ENCODE peak calls at places on chromosomes 5 and 9, in four cellular contexts. S is AG10803; Q is H9; W is CD8-positive, alpha-beta T cell. Y is an unnamed sample.
A peak's percentile ranks its signal among the peaks of the same experiment; 100 is the strongest.

GRCh38 chr9:112041536-112042243 is 133.4 kb downstream of the SUSD1 start:
- DNase-seq in S (peak; percentile 100), W (no peak), Q (peak; percentile 64), Y (peak; percentile 92)

GRCh38 chr5:67416986-67417385 is 220.4 kb upstream of the CD180 start:
- DNase-seq in W (no peak), Q (no peak), S (no peak), Y (peak; percentile 41)

GRCh38 chr9:134560654-134561053 is 80.9 kb upstream of the COL5A1 start:
- DNase-seq in W (no peak), Q (no peak), S (no peak), Y (peak; percentile 27)

GRCh38 chr9:19828586-19828985 is 39.7 kb upstream of the SLC24A2 start:
- DNase-seq in Q (no peak), W (no peak), S (no peak), Y (no peak)

GRCh38 chr5:173153842-173154241 is 9.5 kb downstream of the BNIP1 start:
- DNase-seq in Q (no peak), S (no peak), W (no peak), Y (no peak)

GRCh38 chr9:23587903-23588302 is 238.1 kb downstream of the ELAVL2 start:
- DNase-seq in Q (peak; percentile 45), W (no peak), S (no peak), Y (peak; percentile 73)

GRCh38 chr5:34611829-34612415 is 44.2 kb upstream of the RAI14 start:
- DNase-seq in S (no peak), W (no peak), Q (no peak), Y (no peak)

GRCh38 chr5:59034498-59035186 is 451.8 kb downstream of the RAB3C start:
- DNase-seq in Q (no peak), S (peak; percentile 72), W (no peak), Y (no peak)

GRCh38 chr5:95631991-95632675 is 12.2 kb downstream of the GPR150 start:
- DNase-seq in S (peak; percentile 44), Q (no peak), W (peak; percentile 34), Y (peak; percentile 53)

GRCh38 chr5:82290005-82290404 is 11.9 kb upstream of the RPS23 start:
- DNase-seq in S (no peak), W (no peak), Q (no peak), Y (no peak)

GRCh38 chr5:82287625-82288024 is 9.5 kb upstream of the RPS23 start:
- DNase-seq in S (no peak), W (no peak), Q (no peak), Y (no peak)

GRCh38 chr5:82291429-82291828 is 13.3 kb upstream of the RPS23 start:
- DNase-seq in Q (no peak), S (no peak), W (no peak), Y (no peak)

GRCh38 chr5:82295144-82295543 is 17.0 kb upstream of the RPS23 start:
- DNase-seq in Q (no peak), S (no peak), W (no peak), Y (no peak)

GRCh38 chr5:82290908-82291307 is 12.8 kb upstream of the RPS23 start:
- DNase-seq in S (no peak), W (no peak), Q (no peak), Y (no peak)
- TF ChIP-seq CTCF in S (no peak), W (no peak), Q (no peak), Y (no peak)

DNA sequence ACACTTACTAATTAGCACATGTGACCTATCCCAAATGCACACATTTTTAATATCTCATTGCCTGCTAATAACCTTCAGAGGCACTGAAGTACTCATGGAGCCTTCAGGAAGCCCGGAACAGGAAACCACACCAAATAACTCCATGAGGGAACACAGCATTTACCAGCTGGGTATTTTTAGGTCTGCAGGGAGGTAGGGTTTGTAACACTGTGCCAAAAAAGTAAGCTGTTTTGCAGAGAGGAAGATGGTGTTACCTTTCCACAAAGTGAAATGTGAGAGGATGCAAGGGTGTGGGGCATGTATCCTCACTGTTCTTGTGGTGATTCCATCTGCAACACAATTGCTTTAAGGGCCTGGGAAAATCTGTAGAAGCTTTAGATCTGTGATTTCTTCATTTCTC is 64.4 kb downstream of the NUDT12 start:
- DNase-seq in S (no peak), W (no peak), Q (no peak), Y (no peak)
- TF ChIP-seq CTCF in S (no peak), W (no peak), Q (no peak), Y (no peak)

GRCh38 chr9:3331801-3332200 is 194.0 kb downstream of the RFX3 start:
- DNase-seq in S (no peak), Q (no peak), W (no peak), Y (peak; percentile 51)
- TF ChIP-seq CTCF in S (peak; percentile 9), Q (peak; percentile 64), W (no peak), Y (peak; percentile 69)

DNA sequence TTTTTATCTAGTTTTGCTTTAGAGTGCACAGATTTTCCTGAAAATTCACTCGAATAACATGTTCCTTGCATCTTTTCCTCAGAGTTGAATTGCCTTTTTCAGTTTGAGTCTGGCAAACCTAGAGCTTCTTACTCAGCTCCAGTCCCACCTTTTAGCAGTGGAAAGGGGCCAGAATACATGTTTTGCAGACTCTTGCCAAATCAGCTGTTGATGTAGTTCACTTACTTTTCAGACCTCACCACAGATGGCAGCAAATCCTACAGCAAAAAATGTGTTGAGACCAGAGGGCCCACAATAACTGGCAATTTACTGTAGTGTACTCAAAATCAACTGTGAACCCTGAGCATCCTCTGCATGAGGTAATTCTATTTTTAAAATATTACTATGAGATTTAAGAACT is 545.2 kb upstream of the ACO1 start:
- DNase-seq in W (no peak), S (no peak), Q (no peak), Y (peak; percentile 54)
- TF ChIP-seq CTCF in W (no peak), S (no peak), Q (peak; percentile 45), Y (peak; percentile 57)

DNA sequence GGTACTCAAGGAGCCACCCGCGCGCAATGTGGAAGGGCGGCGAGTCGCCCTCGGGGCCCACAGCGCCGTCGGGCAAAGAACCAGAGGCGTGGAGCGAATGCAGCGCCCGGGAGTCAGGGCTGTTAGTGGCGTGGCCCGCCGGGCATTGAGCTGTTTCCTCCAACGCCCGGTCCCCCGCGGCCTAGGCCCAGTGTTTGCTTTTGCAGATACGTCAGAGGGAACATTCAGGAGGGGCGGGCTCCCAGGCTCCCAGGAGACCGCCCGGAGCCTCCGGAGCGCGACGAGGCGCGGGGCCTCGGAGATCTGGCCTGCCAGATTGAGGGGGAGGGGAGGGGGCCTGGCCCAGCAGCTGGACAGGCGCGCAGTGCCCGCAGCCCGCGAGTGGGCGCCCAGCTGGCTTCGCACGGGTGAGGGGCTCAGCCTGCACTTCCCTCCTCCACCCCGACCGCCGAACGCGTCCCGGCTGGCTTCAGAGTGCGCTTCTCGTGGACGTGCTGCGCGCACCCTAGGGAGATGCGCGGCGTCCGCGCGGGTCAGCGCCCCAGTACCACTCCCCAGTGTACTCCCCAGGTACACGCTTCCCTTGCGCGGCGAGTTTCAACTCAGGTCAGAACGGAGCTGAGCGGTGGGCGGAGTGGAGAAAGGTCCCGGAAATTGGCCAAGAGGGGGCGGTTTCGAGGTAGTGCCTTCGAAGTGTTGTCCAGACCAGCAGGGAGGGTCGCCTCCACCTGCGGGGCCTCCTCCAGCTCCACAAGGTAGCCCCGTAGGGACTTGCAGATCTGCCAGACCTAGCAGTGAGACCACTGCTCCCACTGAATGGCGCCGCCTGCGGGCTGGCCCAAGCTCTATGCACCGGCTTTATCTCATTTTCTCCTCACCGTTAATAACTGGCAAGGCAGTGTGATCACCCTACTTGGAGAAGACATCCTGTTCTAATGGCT is 130.4 kb downstream of the TMEM174 start:
- DNase-seq in W (no peak), S (no peak), Q (peak; percentile 89), Y (peak; percentile 94)
- TF ChIP-seq CTCF in W (no peak), S (peak; percentile 12), Q (peak; percentile 71), Y (peak; percentile 82)

Y was measured in endodermal cell.